ENCODE peak calls at places on chromosomes 3 and 15, in eight cellular contexts. T, E, O, W, P, V, B and K are unnamed samples.

GRCh38 chr3:157336252-157337009 is 100.2 kb upstream of the PTX3 start:
- DNase-seq in T (no peak), E (no peak), O (no peak), W (no peak), P (no peak), V (no peak), B (no peak), K (no peak)

GRCh38 chr15:37101634-37102314 is 1.4 kb upstream of the MEIS2 start:
- DNase-seq in T (peak), E (peak), O (peak), W (peak), P (no peak), V (peak), B (no peak), K (no peak)

GRCh38 chr3:158731938-158732855 is at the start of gene RARRES1:
- DNase-seq in T (no peak), E (peak), O (peak), W (peak), P (no peak), V (peak), B (no peak), K (no peak)

GRCh38 chr15:92930776-92931175 is 30.7 kb downstream of the CHD2 start:
- DNase-seq in T (no peak), E (peak), O (no peak), W (no peak), P (peak), V (peak), B (no peak), K (no peak)

GRCh38 chr3:109943181-109943580 is 605.8 kb upstream of the DPPA4 start:
- DNase-seq in T (no peak), E (no peak), O (no peak), W (no peak), P (peak), V (no peak), B (no peak), K (no peak)

GRCh38 chr15:94336817-94337537 is 105.6 kb downstream of the MCTP2 start:
- DNase-seq in T (no peak), E (no peak), O (no peak), W (no peak), P (no peak), V (no peak), B (no peak), K (no peak)

GRCh38 chr3:179967622-179968021 is 69.1 kb downstream of the PEX5L start:
- DNase-seq in T (no peak), E (peak), O (no peak), W (no peak), P (peak), V (peak), B (no peak), K (no peak)

GRCh38 chr3:11143476-11143875 is 10.8 kb upstream of the HRH1 start:
- DNase-seq in T (no peak), E (no peak), O (peak), W (no peak), P (no peak), V (no peak), B (no peak), K (no peak)

GRCh38 chr3:30349507-30349906 is 256.9 kb upstream of the TGFBR2 start:
- DNase-seq in T (no peak), E (no peak), O (no peak), W (no peak), P (no peak), V (no peak), B (no peak), K (no peak)

DNA sequence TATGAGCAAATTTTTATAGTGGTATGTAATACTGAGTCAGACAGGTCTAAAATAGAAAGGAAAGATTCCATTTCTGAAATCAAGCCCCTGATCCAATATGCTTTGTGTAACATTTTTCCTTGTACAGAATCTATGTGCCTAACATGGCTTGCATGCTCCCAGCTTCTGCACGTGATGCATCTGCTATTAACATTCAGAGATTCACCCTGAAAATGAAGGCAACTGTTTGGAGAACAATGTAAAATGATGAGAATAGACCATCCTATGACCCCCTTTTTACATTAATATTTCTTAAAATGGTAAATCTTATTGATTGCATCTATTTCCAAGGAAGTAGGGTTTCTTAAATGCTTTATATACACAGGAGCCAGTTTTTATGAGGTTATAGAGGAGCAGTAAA is 531.7 kb downstream of the ZIC1 start:
- DNase-seq in T (no peak), E (no peak), O (no peak), W (no peak), P (no peak), V (no peak), B (no peak), K (no peak)
- TF ChIP-seq CTCF in T (no peak), E (no peak), O (no peak), W (no peak), P (no peak), V (no peak), B (no peak), K (no peak)

DNA sequence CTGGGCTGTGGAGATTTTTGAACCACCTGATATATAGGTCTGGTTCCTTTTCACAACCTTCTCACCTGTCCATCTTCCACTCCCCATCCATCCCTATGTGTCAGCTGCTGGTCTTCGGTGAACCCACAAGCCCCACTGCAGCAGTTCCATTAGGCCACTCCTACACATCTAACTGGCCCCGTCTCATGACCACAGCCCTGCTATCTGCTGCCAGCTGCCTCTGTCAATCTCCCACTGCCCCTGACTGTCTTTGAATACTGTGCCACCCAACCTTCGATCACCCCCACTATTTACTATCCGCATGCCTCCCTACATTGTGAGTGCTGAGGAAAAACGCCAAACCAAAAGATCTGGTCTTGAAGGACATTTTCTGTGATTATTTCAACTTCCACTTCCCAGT is 795.4 kb downstream of the IGSF11 start:
- DNase-seq in T (no peak), E (no peak), O (no peak), W (no peak), P (no peak), V (no peak), B (no peak), K (no peak)
- TF ChIP-seq CTCF in T (no peak), E (no peak), O (no peak), W (no peak), P (no peak), V (no peak), B (no peak), K (no peak)

DNA sequence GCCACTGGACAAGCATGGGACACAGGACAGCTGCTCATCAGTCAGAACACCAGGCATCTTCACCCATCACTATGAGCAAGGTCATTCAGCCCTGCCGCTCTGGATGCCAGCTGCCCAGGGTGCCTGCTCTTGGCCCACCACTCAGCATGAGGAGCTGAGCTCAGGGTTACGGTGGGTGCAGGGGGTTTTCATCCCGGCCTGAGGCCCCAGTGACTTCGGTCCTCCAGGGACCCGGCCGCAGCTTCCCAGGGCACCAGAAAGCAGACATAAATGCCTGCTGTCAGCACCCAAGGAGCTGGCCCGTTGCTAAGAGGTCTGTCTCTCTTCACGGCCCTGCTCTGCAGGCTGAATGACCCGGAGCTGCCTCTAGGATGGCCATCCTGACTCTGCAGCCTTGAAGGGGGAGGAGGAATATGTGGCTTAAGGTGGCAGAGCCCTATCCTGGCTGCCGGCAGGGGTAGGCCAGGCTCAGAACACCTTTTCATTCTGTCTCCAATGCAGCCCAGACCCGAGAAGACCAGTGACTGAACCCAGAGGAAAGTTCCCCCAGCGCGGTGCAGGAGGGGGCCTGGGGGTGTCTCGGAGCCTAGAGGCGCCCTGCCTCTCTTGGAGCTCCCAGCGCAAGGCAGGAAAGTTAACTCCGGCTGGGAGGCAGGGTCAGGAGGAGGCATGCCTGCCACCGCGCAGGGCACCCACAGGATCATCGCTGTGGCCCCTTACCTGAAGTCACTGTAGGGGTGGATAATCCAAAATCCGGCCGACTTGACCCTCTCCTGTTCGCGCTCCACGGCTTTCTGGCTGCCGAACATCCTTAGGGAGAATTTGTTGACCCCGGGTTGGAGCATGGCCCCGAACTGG is 1.8 kb downstream of the HCN4 start:
- DNase-seq in T (no peak), E (no peak), O (no peak), W (no peak), P (no peak), V (no peak), B (no peak), K (no peak)
- TF ChIP-seq CTCF in T (no peak), E (no peak), O (no peak), W (no peak), P (no peak), V (no peak), B (no peak), K (no peak)

DNA sequence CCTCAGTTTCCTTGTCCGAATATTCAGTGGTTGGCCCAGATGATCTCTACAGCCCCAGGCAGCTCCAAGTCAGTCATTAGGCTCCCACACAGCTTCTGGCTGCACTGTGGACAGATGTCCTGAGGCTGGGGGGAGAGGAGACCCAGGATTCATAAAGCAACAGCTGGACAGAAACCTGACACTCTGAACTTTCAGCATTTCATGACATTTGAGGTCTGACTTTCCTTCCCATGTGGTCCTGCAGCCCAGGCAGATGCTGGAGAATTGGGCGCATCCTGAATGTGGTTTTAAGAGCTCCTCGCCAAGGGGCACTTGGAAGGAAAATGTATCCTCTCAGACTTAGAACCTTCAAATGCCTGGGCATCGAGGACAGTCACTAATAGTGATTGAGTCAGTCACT is 307.6 kb upstream of the LRRFIP2 start:
- DNase-seq in T (no peak), E (no peak), O (no peak), W (no peak), P (no peak), V (no peak), B (no peak), K (no peak)
- TF ChIP-seq CTCF in T (no peak), E (no peak), O (no peak), W (no peak), P (no peak), V (no peak), B (no peak), K (no peak)

DNA sequence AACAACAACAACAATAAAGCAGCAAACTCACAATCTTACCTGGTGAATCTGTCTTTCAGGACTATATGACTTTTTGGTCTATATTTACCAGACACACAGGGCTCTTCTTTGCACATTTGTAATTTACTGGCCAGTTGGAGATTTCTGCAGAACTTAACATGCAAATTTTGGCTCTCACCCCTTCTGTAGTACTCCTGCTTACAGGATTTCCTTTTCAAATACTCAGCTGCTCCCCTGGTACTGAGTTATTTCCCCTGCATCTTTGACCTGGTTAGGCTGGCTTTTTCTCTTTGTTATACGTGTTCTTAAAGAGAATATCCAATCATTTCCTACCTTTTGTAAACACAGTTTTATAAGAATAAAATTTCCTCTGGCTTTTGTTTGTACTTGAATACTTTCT is 228.0 kb downstream of the MBNL1 start:
- DNase-seq in T (no peak), E (no peak), O (no peak), W (no peak), P (no peak), V (no peak), B (no peak), K (no peak)
- TF ChIP-seq CTCF in T (no peak), E (no peak), O (no peak), W (no peak), P (no peak), V (no peak), B (no peak), K (no peak)

GRCh38 chr3:117523407-117523806 is 813.8 kb downstream of the TUSC7 start:
- DNase-seq in T (no peak), E (no peak), O (no peak), W (no peak), P (no peak), V (no peak), B (no peak), K (no peak)
- TF ChIP-seq CTCF in T (no peak), E (no peak), O (no peak), W (no peak), P (no peak), V (no peak), B (no peak), K (no peak)

GRCh38 chr3:129601713-129602112 is 4.8 kb downstream of the PLXND1 start:
- DNase-seq in T (no peak), E (no peak), O (peak), W (no peak), P (no peak), V (no peak), B (no peak), K (no peak)
- TF ChIP-seq CTCF in T (no peak), E (no peak), O (no peak), W (no peak), P (no peak), V (no peak), B (no peak), K (no peak)

DNA sequence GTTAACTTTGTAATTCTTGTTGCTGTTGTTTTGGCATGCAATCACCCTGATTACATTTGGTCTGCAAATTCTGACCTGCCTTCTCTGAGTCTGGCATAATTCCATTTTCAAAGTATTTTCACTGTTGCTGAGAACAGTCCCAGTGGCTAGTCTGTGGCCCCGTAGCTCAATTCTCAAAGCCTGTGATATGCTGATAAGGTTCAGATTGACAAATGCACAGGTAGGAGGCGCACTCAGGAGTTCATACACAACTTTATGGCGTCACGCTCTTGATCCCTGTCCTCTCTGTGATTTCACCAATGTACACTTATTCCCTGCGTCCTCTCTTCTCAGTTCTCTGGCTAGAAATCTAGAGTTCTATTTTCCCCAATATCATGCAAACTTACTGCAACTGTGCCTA is 376.6 kb upstream of the SLCO3A1 start:
- DNase-seq in T (no peak), E (no peak), O (no peak), W (no peak), P (no peak), V (no peak), B (no peak), K (no peak)
- TF ChIP-seq CTCF in T (no peak), E (no peak), O (no peak), W (no peak), P (no peak), V (no peak), B (no peak), K (no peak)

DNA sequence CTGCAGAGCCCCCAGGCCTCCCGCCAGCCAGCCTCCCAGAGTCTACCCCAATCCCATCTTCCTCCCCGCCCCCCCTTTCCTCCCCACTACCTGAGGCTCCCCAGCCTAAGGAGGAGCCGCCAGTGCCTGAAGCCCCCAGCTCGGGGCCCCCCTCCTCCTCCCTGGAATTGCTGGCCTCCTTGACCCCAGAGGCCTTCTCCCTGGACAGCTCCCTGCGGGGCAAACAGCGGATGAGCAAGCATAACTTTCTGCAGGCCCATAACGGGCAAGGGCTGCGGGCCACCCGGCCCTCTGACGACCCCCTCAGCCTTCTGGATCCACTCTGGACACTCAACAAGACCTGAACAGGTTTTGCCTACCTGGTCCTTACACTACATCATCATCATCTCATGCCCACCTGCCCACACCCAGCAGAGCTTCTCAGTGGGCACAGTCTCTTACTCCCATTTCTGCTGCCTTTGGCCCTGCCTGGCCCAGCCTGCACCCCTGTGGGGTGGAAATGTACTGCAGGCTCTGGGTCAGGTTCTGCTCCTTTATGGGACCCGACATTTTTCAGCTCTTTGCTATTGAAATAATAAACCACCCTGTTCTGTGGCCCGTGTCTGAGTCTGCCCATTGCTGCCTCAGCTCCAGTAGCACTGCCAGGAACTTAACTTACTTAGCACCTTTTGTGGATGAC is 32.2 kb downstream of the PTPN23 start:
- DNase-seq in T (no peak), E (no peak), O (no peak), W (no peak), P (no peak), V (no peak), B (no peak), K (no peak)
- TF ChIP-seq CTCF in T (no peak), E (peak), O (no peak), W (no peak), P (no peak), V (no peak), B (no peak), K (peak)

GRCh38 chr15:88663216-88663615 is 24.4 kb downstream of the ISG20 start:
- DNase-seq in T (no peak), E (no peak), O (peak), W (no peak), P (peak), V (peak), B (no peak), K (peak)

GRCh38 chr15:88661041-88661765 is 22.4 kb downstream of the ISG20 start:
- DNase-seq in T (no peak), E (peak), O (no peak), W (no peak), P (peak), V (no peak), B (no peak), K (no peak)

GRCh38 chr15:88661766-88662556 is 23.1 kb downstream of the ISG20 start:
- DNase-seq in T (no peak), E (peak), O (no peak), W (no peak), P (no peak), V (no peak), B (no peak), K (no peak)

GRCh38 chr15:88658972-88659931 is 20.4 kb downstream of the ISG20 start:
- DNase-seq in T (no peak), E (peak), O (peak), W (peak), P (peak), V (peak), B (no peak), K (no peak)

DNA sequence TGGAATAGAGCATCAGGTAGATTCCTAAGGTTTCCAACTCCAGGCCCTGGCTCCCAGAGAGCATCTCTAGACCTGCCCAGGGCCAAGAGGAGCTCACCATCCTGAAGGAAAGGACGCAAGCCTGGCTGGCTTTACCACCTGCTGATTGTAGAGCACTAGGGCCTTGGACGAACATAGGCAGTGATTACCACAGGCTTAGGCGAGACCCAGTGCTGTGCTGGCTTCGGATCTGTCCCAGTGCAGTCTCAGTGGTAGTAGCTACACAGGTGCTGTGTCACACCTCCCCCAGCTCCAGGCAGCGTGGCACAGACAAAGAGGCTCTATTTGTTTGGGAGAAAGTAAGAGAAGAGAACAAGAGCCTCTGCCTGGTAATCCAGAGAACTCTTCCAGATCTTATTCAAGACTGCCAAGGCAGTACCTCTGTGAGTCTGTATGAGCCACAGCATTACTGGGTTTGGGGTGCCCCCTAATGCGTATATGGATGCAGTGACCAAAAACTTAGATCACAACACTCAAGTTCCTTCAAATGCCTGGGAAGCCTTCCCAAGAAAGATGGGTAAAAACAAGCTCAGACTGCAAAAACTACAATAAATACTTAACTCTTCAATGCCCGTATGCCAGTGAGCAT is 25.4 kb downstream of the ISG20 start:
- DNase-seq in T (peak), E (peak), O (no peak), W (no peak), P (no peak), V (no peak), B (no peak), K (no peak)
- TF ChIP-seq CTCF in T (peak), E (no peak), O (no peak), W (no peak), P (peak), V (no peak), B (peak), K (peak)